ENCODE peak calls at places on chromosomes 7 and 10, in seven cellular contexts. Q is HepG2, C is cardiac muscle cell, I is A549, E is right lobe of liver, W is suprapubic skin, G is aorta. U is an unnamed sample.

GRCh38 chr7:140640060-140640611 is 477 bp downstream of the DENND2A start:
- DNase-seq in Q (no peak), C (peak; percentile 71), I (peak; percentile 57), E (peak; percentile 62), W (peak; percentile 82), G (peak; percentile 82), U (no peak)

GRCh38 chr7:97819161-97819560 is 53.0 kb downstream of the ASNS start:
- DNase-seq in Q (peak; percentile 8), C (no peak), I (no peak), E (no peak), W (no peak), G (no peak), U (no peak)

GRCh38 chr7:18402488-18403183 is 92.9 kb upstream of the HDAC9 start:
- DNase-seq in Q (no peak), C (no peak), I (no peak), E (no peak), W (no peak), G (no peak), U (no peak)

GRCh38 chr10:33094263-33095051 is 136.4 kb upstream of the ITGB1 start:
- DNase-seq in Q (no peak), C (no peak), I (no peak), E (no peak), W (no peak), G (no peak), U (no peak)

GRCh38 chr10:32050145-32050544 is 6.1 kb downstream of the KIF5B start:
- DNase-seq in Q (no peak), C (no peak), I (no peak), E (no peak), W (no peak), G (no peak), U (peak; percentile 39)

GRCh38 chr10:131946880-131947279 is 34.8 kb downstream of the BNIP3 start:
- DNase-seq in Q (no peak), C (no peak), I (no peak), E (no peak), W (peak; percentile 46), G (peak; percentile 57), U (no peak)

GRCh38 chr7:120272261-120272895 is 597 bp upstream of the KCND2 start:
- DNase-seq in Q (peak; percentile 22), C (peak; percentile 70), I (peak; percentile 47), E (no peak), W (no peak), G (no peak), U (peak; percentile 47)

GRCh38 chr10:5860039-5860438 is 29.7 kb downstream of the ANKRD16 start:
- DNase-seq in Q (no peak), C (no peak), I (no peak), E (no peak), W (no peak), G (no peak), U (no peak)

GRCh38 chr10:86258940-86259339 is 107.7 kb downstream of the GRID1 start:
- DNase-seq in Q (no peak), C (no peak), I (no peak), E (no peak), W (no peak), G (no peak), U (no peak)

GRCh38 chr7:107171496-107171895 is 2.7 kb downstream of the HBP1 start:
- DNase-seq in Q (no peak), C (no peak), I (no peak), E (no peak), W (no peak), G (no peak), U (no peak)
- H3K4me1 ChIP-seq in Q (peaks cover 7% of the 10 kb centered on the region), C (peaks cover 27% of the 10 kb centered on the region), I (peaks cover 19% of the 10 kb centered on the region), E (no peaks in the 10 kb centered on the region), W (peaks cover 57% of the 10 kb centered on the region), G (no peaks in the 10 kb centered on the region), U (no peaks in the 10 kb centered on the region)

GRCh38 chr7:98997836-98998235 is 119.5 kb downstream of the TRRAP start:
- DNase-seq in Q (no peak), C (no peak), I (no peak), E (no peak), W (no peak), G (no peak), U (no peak)
- H3K27ac ChIP-seq in Q (no peak overlapping the region), C (no peak overlapping the region), I (no peak overlapping the region), E (no peak overlapping the region), W (no peak overlapping the region), G (no peak overlapping the region), U (no peak overlapping the region)

DNA sequence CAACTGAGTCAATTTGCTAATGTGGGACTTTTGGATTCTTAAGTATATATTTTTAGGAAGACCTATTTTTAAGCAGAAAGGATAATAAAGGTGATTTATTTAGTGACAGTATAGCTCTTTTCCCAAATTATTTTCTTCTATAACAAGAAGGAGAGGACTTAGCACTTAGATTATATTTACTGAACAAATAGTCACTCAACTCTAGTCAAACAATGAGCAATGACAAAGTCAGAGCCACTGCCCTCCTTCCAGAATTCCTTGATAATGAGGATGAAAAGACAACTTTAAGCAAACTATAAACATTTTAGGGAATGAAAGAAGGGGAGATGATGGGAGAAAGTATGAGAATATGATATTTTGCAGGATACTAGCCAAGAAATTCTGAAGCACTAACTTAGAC is 293.5 kb upstream of the YAE1 start:
- DNase-seq in Q (no peak), C (no peak), I (no peak), E (no peak), W (no peak), G (no peak), U (no peak)
- H3K4me1 ChIP-seq in Q (no peaks in the 10 kb centered on the region), C (no peaks in the 10 kb centered on the region), I (no peaks in the 10 kb centered on the region), E (no peaks in the 10 kb centered on the region), W (peaks cover 5% of the 10 kb centered on the region), G (peaks cover 5% of the 10 kb centered on the region), U (no peaks in the 10 kb centered on the region)

DNA sequence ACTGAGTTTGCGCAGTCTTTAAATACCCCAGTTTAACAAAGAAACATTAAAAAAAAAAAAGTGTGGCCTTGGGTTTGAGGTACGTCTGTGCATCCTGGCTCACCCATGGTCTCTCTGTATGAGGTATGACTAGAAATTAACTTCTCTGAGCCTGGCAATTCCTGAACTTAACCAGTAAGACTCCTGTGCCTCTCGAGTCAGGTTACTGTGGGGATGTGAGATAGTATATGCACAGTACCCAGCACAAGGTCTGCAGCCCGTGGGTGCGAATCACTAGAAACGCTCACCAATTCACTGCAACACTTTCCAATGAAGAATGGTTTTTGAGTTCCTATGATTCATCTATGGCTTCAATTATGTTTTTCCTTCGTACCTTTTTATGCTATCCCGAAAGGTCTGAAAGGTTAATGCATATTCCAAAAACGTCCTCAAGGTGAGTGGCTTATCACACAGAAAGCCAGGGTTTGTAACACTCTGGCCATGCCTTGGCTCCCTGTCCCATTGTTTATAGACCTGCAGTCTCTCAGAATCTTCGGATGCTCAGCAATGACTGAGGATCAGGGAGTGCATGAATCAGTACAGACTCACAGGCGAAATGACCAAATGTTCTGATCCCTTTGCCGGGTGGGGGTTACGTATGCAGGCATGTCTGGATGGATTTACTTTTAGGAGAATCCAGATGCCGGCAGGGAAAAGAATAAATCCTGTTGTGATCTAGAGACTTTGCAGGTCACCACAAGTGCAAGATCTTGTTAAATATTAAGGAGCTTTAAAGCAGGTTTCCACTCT is 149.7 kb downstream of the SFMBT2 start:
- DNase-seq in Q (no peak), C (no peak), I (no peak), E (no peak), W (no peak), G (no peak), U (peak; percentile 78)
- H3K27ac ChIP-seq in Q (no peak overlapping the region), C (peak overlapping the region; percentile 15), I (peak overlapping the region; percentile 60), E (no peak overlapping the region), W (no peak overlapping the region), G (no peak overlapping the region), U (no peak overlapping the region)

DNA sequence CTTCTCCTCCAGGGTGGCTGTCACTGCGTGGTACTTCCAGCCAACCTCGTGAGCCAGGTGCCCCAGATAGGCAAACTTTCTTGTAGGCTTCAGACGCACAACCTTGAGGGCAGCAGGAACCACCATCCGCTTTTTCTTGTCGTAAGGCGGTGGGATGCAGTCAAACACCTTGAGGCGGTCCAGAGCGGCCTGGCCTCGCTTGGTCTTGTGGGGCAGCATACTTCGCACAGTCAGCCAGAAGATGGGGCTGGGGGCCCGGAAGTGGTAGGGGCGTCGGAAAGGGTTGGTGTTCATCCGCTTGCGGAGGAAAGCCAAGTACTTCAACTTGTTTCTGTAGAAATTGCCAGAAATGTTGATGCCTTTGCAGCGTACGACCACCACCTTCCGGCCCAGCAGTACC is 17.4 kb downstream of the SHOC2 start:
- DNase-seq in Q (no peak), C (no peak), I (no peak), E (no peak), W (no peak), G (peak; percentile 70), U (no peak)
- H3K4me1 ChIP-seq in Q (no peaks in the 10 kb centered on the region), C (peaks cover 13% of the 10 kb centered on the region), I (peaks cover 3% of the 10 kb centered on the region), E (no peaks in the 10 kb centered on the region), W (peaks cover 21% of the 10 kb centered on the region), G (no peaks in the 10 kb centered on the region), U (peaks cover 15% of the 10 kb centered on the region)

GRCh38 chr7:100082978-100083377 is 1.5 kb upstream of the ZNF3 start:
- DNase-seq in Q (no peak), C (no peak), I (no peak), E (no peak), W (no peak), G (no peak), U (no peak)
- H3K27ac ChIP-seq in Q (peak overlapping the region; percentile 68), C (peak overlapping the region; percentile 85), I (no peak overlapping the region), E (no peak overlapping the region), W (no peak overlapping the region), G (no peak overlapping the region), U (no peak overlapping the region)

GRCh38 chr10:49371967-49372366 is 23.9 kb downstream of the DRGX start:
- DNase-seq in Q (no peak), C (no peak), I (no peak), E (no peak), W (no peak), G (peak; percentile 19), U (no peak)

GRCh38 chr10:49375611-49376010 is 20.3 kb downstream of the DRGX start:
- DNase-seq in Q (no peak), C (no peak), I (no peak), E (no peak), W (no peak), G (peak; percentile 20), U (no peak)

GRCh38 chr10:49377256-49377655 is 18.6 kb downstream of the DRGX start:
- DNase-seq in Q (no peak), C (no peak), I (no peak), E (no peak), W (no peak), G (no peak), U (no peak)

GRCh38 chr10:49370326-49371100 is 25.4 kb downstream of the DRGX start:
- DNase-seq in Q (no peak), C (no peak), I (no peak), E (no peak), W (no peak), G (peak; percentile 15), U (no peak)

GRCh38 chr10:49374740-49375139 is 21.1 kb downstream of the DRGX start:
- DNase-seq in Q (no peak), C (no peak), I (no peak), E (no peak), W (no peak), G (no peak), U (no peak)
- H3K4me1 ChIP-seq in Q (no peaks in the 10 kb centered on the region), C (no peaks in the 10 kb centered on the region), I (no peaks in the 10 kb centered on the region), E (no peaks in the 10 kb centered on the region), W (no peaks in the 10 kb centered on the region), G (no peaks in the 10 kb centered on the region), U (no peaks in the 10 kb centered on the region)